ENCODE peak calls at places on chromosomes 11 and 22, in four cellular contexts. R is PC-3, U is GM23248, V is neuronal stem cell. E is an unnamed sample.

GRCh38 chr11:134501406-134502152 is 89.5 kb upstream of the B3GAT1 start:
- DNase-seq in R (no peak), U (no peak), V (no peak), E (no peak)

GRCh38 chr22:21623402-21623970 is 6.3 kb downstream of the YDJC start:
- DNase-seq in R (no peak), U (no peak), V (no peak), E (no peak)

GRCh38 chr11:64247729-64248531 is 1.2 kb upstream of the PPP1R14B start:
- DNase-seq in R (no peak), U (no peak), V (no peak), E (no peak)

GRCh38 chr11:130389315-130389935 is 39.0 kb downstream of the ADAMTS8 start:
- DNase-seq in R (no peak), U (no peak), V (no peak), E (no peak)

GRCh38 chr11:92852946-92853345 is 116.5 kb upstream of the MTNR1B start:
- DNase-seq in R (no peak), U (peak), V (no peak), E (no peak)

GRCh38 chr22:39139933-39140332 is 12.5 kb downstream of the CBX7 start:
- DNase-seq in R (no peak), U (no peak), V (no peak), E (no peak)

GRCh38 chr22:41288245-41288946 is 2.4 kb upstream of the RANGAP1 start:
- DNase-seq in R (peak), U (peak), V (no peak), E (peak)

GRCh38 chr22:28128827-28129226 is 209.8 kb upstream of the PITPNB start:
- DNase-seq in R (no peak), U (no peak), V (no peak), E (no peak)

GRCh38 chr11:100719809-100720221 is 32.7 kb downstream of the ARHGAP42 start:
- DNase-seq in R (peak), U (peak), V (no peak), E (peak)

GRCh38 chr11:125950696-125951645 is 5.1 kb downstream of the VSIG10L2 start:
- DNase-seq in R (no peak), U (peak), V (no peak), E (no peak)

DNA sequence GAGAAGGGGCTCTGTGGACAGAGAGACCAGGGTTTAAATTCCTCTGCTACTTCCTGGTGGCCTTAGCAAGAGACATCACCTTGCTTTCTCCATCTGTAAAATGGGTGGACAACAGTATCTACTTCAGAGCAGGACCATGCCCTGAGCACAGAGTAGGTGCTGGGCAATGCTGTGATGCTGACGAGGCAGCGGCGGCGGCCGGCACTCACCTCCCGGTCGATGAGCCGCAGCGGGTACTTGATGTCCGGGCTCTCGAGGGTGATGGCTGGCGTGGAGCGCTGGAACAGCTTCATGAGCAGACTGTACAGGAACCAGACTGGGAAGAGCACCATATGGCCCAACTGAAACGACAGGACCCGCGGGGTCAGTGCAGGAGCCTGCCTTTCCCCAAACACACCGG is 3.9 kb downstream of the ATP5MGL start:
- DNase-seq in R (no peak), U (no peak), V (no peak), E (no peak)
- H3K9ac ChIP-seq in R (no peak), U (peak), V (no peak), E (peak)

GRCh38 chr22:19728836-19729235 is 5.5 kb downstream of the GP1BB start:
- DNase-seq in R (no peak), U (no peak), V (no peak), E (no peak)
- H3K9ac ChIP-seq in R (no peak), U (no peak), V (peak), E (no peak)

GRCh38 chr11:35420371-35420770 is 1.0 kb upstream of the SLC1A2 start:
- DNase-seq in R (no peak), U (no peak), V (peak), E (no peak)
- H3K9ac ChIP-seq in R (no peak), U (no peak), V (no peak), E (no peak)

GRCh38 chr11:27938011-27938410 is 169.9 kb downstream of the KIF18A start:
- DNase-seq in R (no peak), U (peak), V (no peak), E (peak)

GRCh38 chr11:27930946-27931345 is 177.0 kb downstream of the KIF18A start:
- DNase-seq in R (no peak), U (no peak), V (no peak), E (no peak)

GRCh38 chr11:27934830-27935145 is 173.2 kb downstream of the KIF18A start:
- DNase-seq in R (peak), U (peak), V (no peak), E (peak)

DNA sequence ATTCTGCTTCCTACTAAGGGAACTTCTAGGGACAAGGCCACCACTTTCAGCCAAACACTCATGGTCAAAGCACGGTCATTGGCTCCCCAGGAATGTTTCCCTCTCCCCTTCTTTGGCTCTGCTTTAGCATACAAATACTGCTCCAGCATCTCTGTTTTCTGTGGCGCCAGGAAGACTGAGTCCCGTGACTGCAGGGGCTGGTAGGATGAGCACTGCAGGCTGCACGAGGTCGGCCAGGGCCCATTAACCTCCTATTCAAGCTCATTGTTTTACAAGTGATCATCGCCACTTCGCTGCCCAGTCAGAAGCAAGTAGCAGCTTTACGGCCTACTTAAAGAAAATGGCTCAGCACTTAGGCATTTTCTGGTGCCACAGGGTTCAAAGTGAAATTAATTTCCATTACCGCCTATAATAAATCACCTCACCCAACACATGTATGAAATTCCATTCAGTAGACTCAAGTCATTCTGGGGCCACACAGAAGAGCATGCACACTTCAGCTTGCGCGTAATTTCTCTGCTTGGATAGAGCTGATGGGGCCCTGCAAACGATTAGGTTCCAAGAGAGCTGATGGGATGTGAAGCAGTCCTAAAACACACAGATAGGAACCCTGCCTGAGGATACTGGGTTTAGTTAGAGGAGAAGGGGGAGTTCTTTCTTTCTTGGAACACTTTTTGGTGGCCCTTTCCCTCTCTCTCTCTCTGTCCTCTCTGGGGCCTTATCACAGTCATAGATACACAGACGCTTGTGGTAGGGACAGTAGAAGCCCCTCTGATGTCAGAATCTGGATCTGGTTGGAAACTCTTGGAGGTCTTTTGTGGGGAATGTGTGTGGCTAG is 173.7 kb downstream of the KIF18A start:
- DNase-seq in R (peak), U (peak), V (no peak), E (peak)
- H3K9ac ChIP-seq in R (peak), U (peak), V (no peak), E (peak)